ENCODE peak calls at places on chromosomes 12 and 14, in eight cellular contexts. G is HL-60, P is GM23338, Z is K562, C is upper lobe of left lung, W is endothelial cell of umbilical vein, E is GM12892, N is sigmoid colon. Y is an unnamed sample.

GRCh38 chr14:41389355-41389754 is 217.3 kb upstream of the LRFN5 start:
- DNase-seq in W (no peak), C (no peak), P (no peak), Z (no peak), G (no peak), N (no peak), E (no peak), Y (no peak)

GRCh38 chr12:114669501-114670256 is 14.3 kb downstream of the TBX3 start:
- DNase-seq in G (no peak), W (no peak), E (no peak), N (no peak), Z (no peak), C (no peak), P (peak), Y (no peak)

GRCh38 chr14:88422919-88423318 is 37.5 kb downstream of the SPATA7 start:
- DNase-seq in G (no peak), W (no peak), P (no peak), Z (no peak), C (no peak), N (no peak), E (no peak), Y (no peak)

GRCh38 chr12:2387051-2387834 is 334.5 kb downstream of the CACNA1C start:
- DNase-seq in P (no peak), G (no peak), C (no peak), W (no peak), E (peak), N (no peak), Z (no peak), Y (no peak)

GRCh38 chr14:93462479-93462878 is 31.7 kb downstream of the UNC79 start:
- DNase-seq in N (no peak), E (no peak), C (no peak), P (no peak), Z (no peak), W (no peak), G (no peak), Y (no peak)

GRCh38 chr14:67859169-67859749 is 39.7 kb downstream of the RAD51B start:
- DNase-seq in N (no peak), G (no peak), W (peak), C (no peak), Z (no peak), P (no peak), E (no peak), Y (no peak)

GRCh38 chr12:334114-334513 is 55.0 kb downstream of the KDM5A start:
- DNase-seq in E (no peak), Z (no peak), W (no peak), C (no peak), G (no peak), N (no peak), P (no peak), Y (no peak)

GRCh38 chr12:105744659-105745058 is 394.1 kb downstream of the NUAK1 start:
- DNase-seq in C (no peak), E (no peak), Z (no peak), G (no peak), N (no peak), P (peak), W (no peak), Y (no peak)

GRCh38 chr12:24960222-24960855 is 11.4 kb upstream of the BCAT1 start:
- DNase-seq in G (peak), N (no peak), Z (peak), C (no peak), P (peak), E (no peak), W (peak), Y (no peak)

GRCh38 chr12:15842106-15842505 is 40.1 kb upstream of the STRAP start:
- DNase-seq in E (no peak), W (no peak), G (no peak), C (no peak), P (no peak), N (no peak), Z (no peak), Y (no peak)

GRCh38 chr14:76086636-76087035 is 65.1 kb upstream of the GPATCH2L start:
- DNase-seq in G (no peak), Z (no peak), C (no peak), W (no peak), N (no peak), P (no peak), E (no peak), Y (no peak)

GRCh38 chr12:2979806-2980205 is 20.6 kb downstream of the TEAD4 start:
- DNase-seq in C (no peak), G (no peak), E (no peak), W (no peak), P (no peak), N (no peak), Z (no peak), Y (no peak)

GRCh38 chr12:72491399-72491798 is 219.2 kb downstream of the TRHDE start:
- DNase-seq in Z (no peak), E (no peak), N (no peak), G (no peak), C (no peak), P (no peak), W (no peak), Y (no peak)

GRCh38 chr12:4178424-4179184 is 95.0 kb upstream of the CCND2 start:
- DNase-seq in C (no peak), W (no peak), Z (no peak), E (no peak), N (no peak), P (no peak), G (no peak), Y (no peak)

GRCh38 chr12:111248981-111249380 is 119.9 kb downstream of the PHETA1 start:
- DNase-seq in E (no peak), Z (no peak), W (no peak), N (no peak), C (no peak), P (no peak), G (no peak), Y (no peak)

GRCh38 chr12:8038659-8039114 is 6.2 kb downstream of the FOXJ2 start:
- DNase-seq in C (peak), N (peak), Z (peak), W (peak), P (peak), G (no peak), E (no peak), Y (peak)

GRCh38 chr14:61925043-61925442 is 162.8 kb downstream of the SNAPC1 start:
- DNase-seq in G (no peak), C (no peak), E (no peak), W (peak), N (no peak), P (peak), Z (no peak), Y (no peak)

GRCh38 chr14:95150910-95151309 is 6.4 kb downstream of the DICER1 start:
- DNase-seq in P (no peak), Z (no peak), E (no peak), W (no peak), C (no peak), N (no peak), G (no peak), Y (no peak)

GRCh38 chr14:64196668-64197411 is 97.3 kb downstream of the ESR2 start:
- DNase-seq in N (no peak), W (peak), P (peak), C (peak), Z (no peak), E (no peak), G (no peak), Y (peak)

GRCh38 chr12:26276709-26277108 is 81.3 kb downstream of the SSPN start:
- DNase-seq in E (no peak), Z (no peak), N (no peak), W (no peak), G (no peak), P (no peak), C (no peak), Y (no peak)

GRCh38 chr14:22561661-22562579 is 27.1 kb downstream of the DAD1 start:
- DNase-seq in P (no peak), Z (peak), G (peak), N (no peak), W (peak), E (no peak), C (peak), Y (no peak)

GRCh38 chr14:46580941-46581671 is 70.5 kb downstream of the RPL10L start:
- DNase-seq in Z (peak), C (peak), N (no peak), P (peak), G (peak), W (peak), E (no peak), Y (no peak)

GRCh38 chr14:98404811-98405210 is 867.2 kb downstream of the BCL11B start:
- DNase-seq in W (no peak), E (no peak), G (no peak), N (no peak), Z (no peak), C (no peak), P (no peak), Y (no peak)

GRCh38 chr12:77685112-77685511 is 145.6 kb upstream of the NAV3 start:
- DNase-seq in P (peak), G (peak), Z (no peak), E (no peak), N (no peak), C (peak), W (peak), Y (peak)

GRCh38 chr12:67019070-67019469 is 250.1 kb upstream of the CAND1 start:
- DNase-seq in E (no peak), Z (no peak), N (no peak), P (no peak), G (no peak), C (no peak), W (no peak), Y (no peak)

GRCh38 chr12:57235012-57235727 is 5.7 kb downstream of the SHMT2 start:
- DNase-seq in G (no peak), C (no peak), N (peak), Z (peak), W (peak), E (no peak), P (peak), Y (peak)

GRCh38 chr14:52802597-52802996 is 11.2 kb upstream of the GNPNAT1 start:
- DNase-seq in P (no peak), C (no peak), N (no peak), E (no peak), Z (no peak), W (no peak), G (no peak), Y (no peak)

GRCh38 chr12:121060149-121061001 is 21.3 kb upstream of the OASL start:
- DNase-seq in W (peak), E (peak), N (no peak), G (peak), Z (peak), C (peak), P (peak), Y (peak)

GRCh38 chr12:132560831-132561783 is 49.3 kb downstream of the LRCOL1 start:
- DNase-seq in C (peak), W (peak), N (no peak), G (peak), Z (peak), P (peak), E (peak), Y (peak)
- TF ChIP-seq POLR2AphosphoS5 in C (no peak), W (peak), N (no peak), G (no peak), Z (no peak), P (peak), E (no peak), Y (no peak)

GRCh38 chr12:113086249-113087164 is 30.0 kb downstream of the DTX1 start:
- DNase-seq in P (no peak), Z (no peak), N (no peak), E (no peak), G (no peak), C (peak), W (no peak), Y (no peak)

GRCh38 chr12:113087193-113087592 is 30.7 kb downstream of the DTX1 start:
- DNase-seq in W (no peak), Z (no peak), N (no peak), C (no peak), P (no peak), G (no peak), E (no peak), Y (no peak)

GRCh38 chr12:113082486-113083148 is 26.1 kb downstream of the DTX1 start:
- DNase-seq in G (no peak), Z (no peak), N (no peak), P (no peak), C (no peak), E (no peak), W (no peak), Y (no peak)

GRCh38 chr12:113081785-113082296 is 25.3 kb downstream of the DTX1 start:
- DNase-seq in N (no peak), Z (no peak), P (no peak), E (no peak), G (no peak), W (no peak), C (no peak), Y (no peak)

DNA sequence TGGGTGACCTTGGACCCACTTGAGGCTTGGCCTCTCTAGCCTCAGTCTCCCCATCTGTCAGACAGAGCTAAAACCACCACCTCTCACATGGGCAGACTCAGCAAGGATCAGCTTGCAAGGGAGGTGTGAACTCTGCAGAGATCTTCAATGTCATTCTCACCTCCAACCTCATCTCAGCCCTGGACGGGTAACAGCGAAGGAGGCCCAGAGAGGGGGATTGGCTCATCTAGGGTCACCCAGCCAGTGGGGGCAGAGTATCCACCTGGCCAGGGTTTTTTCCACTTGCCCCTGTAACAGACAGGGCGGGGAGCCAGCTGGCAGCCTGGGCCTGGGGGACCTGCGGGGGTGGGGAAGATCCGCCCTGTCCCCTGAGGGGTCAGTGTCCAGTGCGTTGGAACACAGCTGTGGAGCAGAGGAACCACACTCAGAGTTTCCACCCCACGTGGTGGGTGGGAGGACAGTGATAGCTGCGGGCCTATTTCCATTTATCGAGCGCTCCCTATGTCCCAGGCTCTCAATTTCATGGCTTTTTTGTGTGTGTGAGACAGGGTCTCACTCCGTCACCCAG is 27.4 kb downstream of the DTX1 start:
- DNase-seq in C (no peak), Z (no peak), N (peak), G (no peak), W (no peak), E (no peak), P (no peak), Y (no peak)
- TF ChIP-seq POLR2AphosphoS5 in C (no peak), Z (no peak), N (no peak), G (no peak), W (no peak), E (no peak), P (no peak), Y (no peak)

GRCh38 chr14:38536376-38537038 is 280.6 kb upstream of the CLEC14A start:
- DNase-seq in P (peak), W (no peak), C (no peak), N (no peak), E (no peak), G (no peak), Z (no peak), Y (no peak)
- TF ChIP-seq POLR2AphosphoS5 in P (no peak), W (no peak), C (no peak), N (no peak), E (no peak), G (no peak), Z (no peak), Y (no peak)

GRCh38 chr12:46389130-46389616 is 16.6 kb upstream of the SLC38A2 start:
- DNase-seq in W (peak), N (no peak), C (no peak), P (no peak), Z (no peak), G (no peak), E (no peak), Y (no peak)
- TF ChIP-seq POLR2AphosphoS5 in W (no peak), N (peak), C (peak), P (no peak), Z (no peak), G (no peak), E (no peak), Y (peak)

GRCh38 chr12:122887817-122888212 is 8.1 kb downstream of the VPS37B start:
- DNase-seq in G (no peak), P (no peak), C (no peak), W (no peak), N (no peak), E (no peak), Z (no peak), Y (no peak)

GRCh38 chr12:122889658-122890561 is 6.0 kb downstream of the VPS37B start:
- DNase-seq in P (no peak), G (peak), N (no peak), C (no peak), W (no peak), Z (no peak), E (no peak), Y (no peak)

GRCh38 chr12:122886851-122887816 is 8.8 kb downstream of the VPS37B start:
- DNase-seq in N (no peak), G (no peak), Z (no peak), W (peak), E (no peak), C (peak), P (no peak), Y (peak)

GRCh38 chr12:122886161-122886560 is 9.8 kb downstream of the VPS37B start:
- DNase-seq in N (no peak), W (no peak), P (no peak), Z (no peak), E (no peak), C (no peak), G (no peak), Y (peak)

GRCh38 chr12:122888232-122888752 is 7.6 kb downstream of the VPS37B start:
- DNase-seq in N (no peak), Z (no peak), W (peak), G (peak), P (peak), C (peak), E (no peak), Y (peak)
- TF ChIP-seq POLR2AphosphoS5 in N (peak), Z (no peak), W (peak), G (peak), P (no peak), C (peak), E (no peak), Y (peak)

DNA sequence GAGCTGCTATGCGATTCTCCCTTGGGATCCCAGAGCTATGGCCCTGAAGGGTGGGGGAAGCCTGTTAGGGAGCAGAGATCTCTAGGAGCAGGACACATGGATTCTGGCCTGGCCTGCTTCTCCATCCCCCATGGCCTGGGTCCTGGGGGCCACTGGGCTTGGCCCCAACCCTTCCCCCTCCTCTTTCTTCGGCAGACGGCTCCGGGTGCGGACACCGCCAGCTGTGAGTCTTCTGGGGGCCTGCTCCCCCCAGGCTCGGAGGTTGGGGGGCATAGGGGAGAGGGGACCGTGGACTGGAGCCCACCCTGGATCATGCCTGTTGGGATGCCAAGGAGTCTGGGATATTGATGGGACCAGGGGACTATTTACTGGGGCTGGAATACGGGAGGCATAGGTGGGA is 9.0 kb downstream of the PRPF40B start:
- DNase-seq in P (no peak), G (no peak), Z (no peak), W (no peak), E (no peak), C (no peak), N (peak), Y (no peak)
- TF ChIP-seq POLR2AphosphoS5 in P (no peak), G (no peak), Z (no peak), W (no peak), E (peak), C (no peak), N (no peak), Y (no peak)

DNA sequence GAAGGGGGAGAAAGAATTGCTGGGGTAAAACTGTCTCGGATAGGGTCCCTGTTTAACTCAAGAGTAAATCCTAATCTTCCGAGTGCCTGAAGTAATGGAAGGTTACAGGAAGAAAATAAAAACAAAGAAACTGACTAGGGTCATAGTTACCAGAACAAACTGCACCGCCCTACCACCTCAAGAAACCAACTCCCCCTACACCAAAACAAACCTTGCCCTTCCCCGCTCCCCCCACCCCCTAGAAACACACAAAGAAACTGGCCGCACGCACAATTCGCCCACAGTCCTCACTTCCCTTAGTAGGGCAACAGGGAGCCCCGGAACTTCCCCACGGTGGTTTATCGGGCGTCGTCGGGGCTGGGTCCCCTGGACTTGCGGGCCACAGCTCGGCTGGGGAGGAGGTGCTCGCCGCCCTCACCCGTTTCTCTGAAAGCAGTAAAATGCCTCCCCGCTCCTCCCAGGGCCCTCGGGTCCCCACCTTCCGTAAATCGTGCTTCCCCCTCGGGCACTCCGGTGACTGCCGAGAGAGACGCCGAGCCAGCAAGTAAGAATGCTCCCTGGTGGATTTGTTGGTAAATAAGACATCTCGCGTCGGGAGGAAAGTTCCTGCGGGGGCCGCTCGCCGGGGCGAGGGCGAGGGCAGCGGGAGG is 2.4 kb downstream of the SINHCAF start:
- DNase-seq in E (peak), W (peak), N (peak), P (peak), C (peak), G (peak), Z (peak), Y (peak)
- TF ChIP-seq POLR2AphosphoS5 in E (peak), W (no peak), N (peak), P (no peak), C (peak), G (no peak), Z (peak), Y (no peak)

GRCh38 chr12:39240144-39240486 is 202.8 kb downstream of the KIF21A start:
- DNase-seq in C (no peak), E (no peak), G (no peak), P (no peak), Z (no peak), N (no peak), W (no peak), Y (no peak)

GRCh38 chr12:39239484-39240143 is 203.3 kb downstream of the KIF21A start:
- DNase-seq in W (no peak), G (no peak), P (no peak), Z (no peak), E (no peak), C (no peak), N (no peak), Y (no peak)

GRCh38 chr12:39240573-39240972 is 202.3 kb downstream of the KIF21A start:
- DNase-seq in Z (no peak), E (no peak), W (no peak), N (no peak), P (peak), G (no peak), C (no peak), Y (no peak)

GRCh38 chr12:39235990-39236767 is 206.7 kb downstream of the KIF21A start:
- DNase-seq in G (no peak), P (no peak), C (no peak), W (peak), E (no peak), Z (no peak), N (no peak), Y (no peak)

DNA sequence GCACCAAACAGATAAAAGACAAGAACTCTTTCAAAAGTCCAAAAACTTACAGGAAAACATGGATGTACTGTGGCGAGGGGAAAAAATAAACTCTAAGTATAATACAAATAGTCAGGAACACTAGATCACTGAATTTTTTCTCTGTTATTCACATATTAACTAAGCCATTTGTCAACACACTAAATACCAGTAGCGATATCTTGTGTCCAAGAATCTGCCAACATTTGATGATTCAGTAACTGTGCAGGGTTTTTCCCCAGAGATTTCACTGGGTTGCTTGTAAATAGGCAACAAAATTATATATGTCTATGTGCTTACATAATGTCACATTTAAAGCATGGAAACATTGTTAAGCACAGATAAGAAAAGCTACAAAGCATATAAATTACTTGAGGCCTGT is 205.9 kb downstream of the KIF21A start:
- DNase-seq in Z (no peak), G (no peak), N (no peak), C (no peak), W (peak), P (no peak), E (no peak), Y (no peak)
- TF ChIP-seq POLR2AphosphoS5 in Z (no peak), G (no peak), N (no peak), C (no peak), W (no peak), P (no peak), E (no peak), Y (no peak)

GRCh38 chr12:12725956-12726542 is 8.9 kb downstream of the CDKN1B start:
- DNase-seq in Z (no peak), E (no peak), N (no peak), G (no peak), P (no peak), C (no peak), W (no peak), Y (no peak)
- TF ChIP-seq POLR2AphosphoS5 in Z (no peak), E (no peak), N (peak), G (peak), P (no peak), C (peak), W (no peak), Y (no peak)

GRCh38 chr12:39905152-39905551 is 200.7 kb downstream of the SLC2A13 start:
- DNase-seq in P (no peak), G (no peak), N (peak), C (no peak), Z (no peak), W (no peak), E (no peak), Y (no peak)
- TF ChIP-seq POLR2AphosphoS5 in P (no peak), G (no peak), N (no peak), C (no peak), Z (no peak), W (no peak), E (no peak), Y (no peak)

Y was measured in stomach.